ENCODE peak calls at places on chromosomes 5 and 9, in seven cellular contexts. N is astrocyte of the spinal cord; H is neural progenitor cell; O is heart left ventricle; Q is bronchial epithelial cell; B is WERI-Rb-1; D is CD8-positive, alpha-beta memory T cell. Y is an unnamed sample.

GRCh38 chr5:35117960-35118359 is 70.2 kb upstream of the AGXT2 start:
- DNase-seq in N (peak; percentile 54), H (no peak), O (no peak), Q (no peak), B (no peak), D (no peak), Y (no peak)

GRCh38 chr9:137217276-137218211 is 4.5 kb downstream of the RNF208 start:
- DNase-seq in N (no peak), H (peak; percentile 60), O (peak; percentile 72), Q (peak; percentile 59), B (peak; percentile 64), D (no peak), Y (no peak)

GRCh38 chr5:91382530-91383026 is 539 bp downstream of the ARRDC3 start:
- DNase-seq in N (peak; percentile 66), H (peak; percentile 48), O (peak; percentile 48), Q (peak; percentile 40), B (peak; percentile 20), D (peak; percentile 56), Y (peak; percentile 70)

GRCh38 chr5:10115669-10116068 is 134.0 kb downstream of the ATPSCKMT start:
- DNase-seq in N (no peak), H (no peak), O (no peak), Q (no peak), B (no peak), D (no peak), Y (no peak)

GRCh38 chr5:150073086-150073625 is 13.2 kb downstream of the CSF1R start:
- DNase-seq in N (no peak), H (no peak), O (no peak), Q (no peak), B (no peak), D (no peak), Y (no peak)

GRCh38 chr5:158832736-158833135 is 267.0 kb downstream of the EBF1 start:
- DNase-seq in N (no peak), H (no peak), O (no peak), Q (no peak), B (no peak), D (no peak), Y (no peak)

GRCh38 chr5:132085686-132086085 is 12.1 kb downstream of the CSF2 start:
- DNase-seq in N (no peak), H (no peak), O (no peak), Q (no peak), B (no peak), D (no peak), Y (no peak)

GRCh38 chr5:41754857-41755256 is 115.4 kb downstream of the OXCT1 start:
- DNase-seq in N (no peak), H (no peak), O (no peak), Q (no peak), B (no peak), D (no peak), Y (no peak)

GRCh38 chr5:32504923-32505596 is 60.5 kb upstream of the ZFR start:
- DNase-seq in N (peak; percentile 96), H (peak; percentile 64), O (peak; percentile 63), Q (peak; percentile 8), B (peak; percentile 53), D (no peak), Y (peak; percentile 35)

GRCh38 chr5:54725391-54726280 is 208.1 kb downstream of the SNX18 start:
- DNase-seq in N (peak; percentile 64), H (no peak), O (no peak), Q (peak; percentile 77), B (no peak), D (no peak), Y (no peak)

GRCh38 chr9:26723486-26723885 is 169.1 kb downstream of the CAAP1 start:
- DNase-seq in N (peak; percentile 5), H (peak; percentile 83), O (no peak), Q (peak; percentile 28), B (peak; percentile 34), D (no peak), Y (no peak)

GRCh38 chr5:27702339-27702820 is 664.0 kb upstream of the CDH9 start:
- DNase-seq in N (peak; percentile 86), H (peak; percentile 72), O (no peak), Q (peak; percentile 21), B (peak; percentile 38), D (no peak), Y (no peak)

GRCh38 chr5:179209359-179210150 is 135.7 kb downstream of the ADAMTS2 start:
- DNase-seq in N (peak; percentile 43), H (no peak), O (peak; percentile 2), Q (no peak), B (no peak), D (peak; percentile 17), Y (no peak)

GRCh38 chr9:132537352-132537751 is 45.1 kb upstream of the BARHL1 start:
- DNase-seq in N (no peak), H (no peak), O (no peak), Q (no peak), B (no peak), D (no peak), Y (no peak)

GRCh38 chr9:137454506-137455360 is 4.4 kb downstream of the NSMF start:
- DNase-seq in N (no peak), H (peak; percentile 85), O (peak; percentile 55), Q (no peak), B (no peak), D (peak; percentile 48), Y (peak; percentile 8)

GRCh38 chr5:124746252-124746915 is at the start of gene ZNF608:
- DNase-seq in N (peak; percentile 91), H (peak; percentile 77), O (no peak), Q (peak; percentile 62), B (peak; percentile 29), D (no peak), Y (no peak)

GRCh38 chr5:104942735-104943134 is 1380.1 kb upstream of the NUDT12 start:
- DNase-seq in N (no peak), H (peak; percentile 5), O (no peak), Q (no peak), B (no peak), D (no peak), Y (no peak)

GRCh38 chr5:125198270-125198974 is 452.0 kb upstream of the ZNF608 start:
- DNase-seq in N (peak; percentile 86), H (peak; percentile 34), O (peak; percentile 91), Q (peak; percentile 23), B (peak; percentile 93), D (no peak), Y (no peak)

GRCh38 chr5:117594165-117594564 is 1019.5 kb upstream of the SEMA6A start:
- DNase-seq in N (no peak), H (peak; percentile 3), O (no peak), Q (no peak), B (no peak), D (no peak), Y (no peak)

GRCh38 chr5:178383301-178383918 is 150.8 kb upstream of the PHYKPL start:
- DNase-seq in N (no peak), H (no peak), O (no peak), Q (no peak), B (no peak), D (no peak), Y (no peak)

GRCh38 chr9:70514273-70514672 is 99.8 kb upstream of the KLF9 start:
- DNase-seq in N (no peak), H (no peak), O (no peak), Q (no peak), B (no peak), D (no peak), Y (no peak)

GRCh38 chr5:26847041-26847736 is 191.2 kb downstream of the CDH9 start:
- DNase-seq in N (no peak), H (peak; percentile 4), O (no peak), Q (no peak), B (no peak), D (no peak), Y (no peak)

GRCh38 chr9:38720083-38720755 is at the start of gene FAM240B:
- DNase-seq in N (no peak), H (no peak), O (no peak), Q (no peak), B (no peak), D (no peak), Y (no peak)

GRCh38 chr5:147743686-147744332 is 38.7 kb downstream of the JAKMIP2 start:
- DNase-seq in N (no peak), H (no peak), O (no peak), Q (no peak), B (no peak), D (no peak), Y (no peak)

GRCh38 chr9:20476912-20477311 is 145.4 kb downstream of the MLLT3 start:
- DNase-seq in N (peak; percentile 26), H (peak; percentile 50), O (no peak), Q (no peak), B (no peak), D (no peak), Y (no peak)

GRCh38 chr9:20472646-20473045 is 149.7 kb downstream of the MLLT3 start:
- DNase-seq in N (peak; percentile 19), H (no peak), O (no peak), Q (no peak), B (no peak), D (no peak), Y (no peak)

GRCh38 chr9:20478780-20479179 is 143.5 kb downstream of the MLLT3 start:
- DNase-seq in N (no peak), H (peak; percentile 7), O (no peak), Q (no peak), B (no peak), D (no peak), Y (no peak)

GRCh38 chr9:20477940-20478620 is 144.2 kb downstream of the MLLT3 start:
- DNase-seq in N (peak; percentile 42), H (peak; percentile 14), O (no peak), Q (peak; percentile 94), B (no peak), D (no peak), Y (no peak)

GRCh38 chr9:20473566-20474116 is 148.7 kb downstream of the MLLT3 start:
- DNase-seq in N (no peak), H (no peak), O (no peak), Q (no peak), B (no peak), D (no peak), Y (no peak)
- H3K4me3 ChIP-seq in N (no peak overlapping the region), H (no peak overlapping the region), O (no peak overlapping the region), Q (no peak overlapping the region), B (no peak overlapping the region), D (no peak overlapping the region), Y (no peak overlapping the region)

GRCh38 chr9:4464911-4465513 is 25.3 kb upstream of the SLC1A1 start:
- DNase-seq in N (no peak), H (no peak), O (no peak), Q (no peak), B (no peak), D (no peak), Y (no peak)
- H3K4me3 ChIP-seq in N (no peak overlapping the region), H (no peak overlapping the region), O (no peak overlapping the region), Q (no peak overlapping the region), B (no peak overlapping the region), D (no peak overlapping the region), Y (no peak overlapping the region)

GRCh38 chr5:5140051-5141010 is at the start of gene ADAMTS16:
- DNase-seq in N (no peak), H (peak; percentile 78), O (no peak), Q (no peak), B (no peak), D (no peak), Y (no peak)
- H3K4me3 ChIP-seq in N (peak within 1 kb of the TSS; percentile 36), H (peak within 1 kb of the TSS; percentile 63), O (peak within 1 kb of the TSS; percentile 38), Q (no peak within 1 kb of the TSS), B (peak within 1 kb of the TSS; percentile 1), D (no peak within 1 kb of the TSS), Y (no peak within 1 kb of the TSS)

DNA sequence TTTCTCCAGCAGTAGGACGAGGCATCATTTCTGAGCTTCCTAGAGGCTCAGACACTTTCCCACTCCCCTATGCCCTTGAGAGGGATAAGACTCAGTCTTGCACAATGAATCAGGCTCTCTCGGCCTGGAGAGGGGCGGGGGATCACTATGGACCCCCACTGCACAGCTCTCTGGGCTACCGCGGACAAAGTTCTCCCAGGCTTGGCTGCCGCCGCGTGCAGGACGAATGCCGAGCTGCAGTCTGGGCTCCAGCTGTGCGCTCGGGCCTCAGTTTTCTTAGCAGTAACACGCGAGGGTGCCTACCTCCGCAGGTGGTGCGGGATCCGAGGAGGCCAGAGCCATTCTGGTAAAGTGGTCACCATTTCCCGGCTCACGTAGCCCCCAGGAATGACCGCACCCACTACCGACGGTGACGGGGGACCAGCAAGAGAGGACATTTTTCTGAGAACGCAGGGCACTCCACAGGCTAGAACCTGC is 3.4 kb upstream of the MYORG start:
- DNase-seq in N (no peak), H (peak; percentile 56), O (no peak), Q (no peak), B (no peak), D (no peak), Y (peak; percentile 12)
- H3K4me3 ChIP-seq in N (no peak overlapping the region), H (peak overlapping the region; percentile 52), O (peak overlapping the region; percentile 65), Q (peak overlapping the region; percentile 35), B (no peak overlapping the region), D (peak overlapping the region; percentile 53), Y (peak overlapping the region; percentile 58)

Y was measured in naive thymus-derived CD4-positive, alpha-beta T cell.